ENCODE peak calls at places on chromosomes 5 and 9, in ten cellular contexts. A, S, B, Z, I, R, T, K, Y and P are unnamed samples.

GRCh38 chr5:56852228-56853000 is 37.1 kb downstream of the MAP3K1 start:
- DNase-seq in I (no peak), B (no peak), Y (peak), A (no peak), Z (no peak), R (no peak), S (no peak), K (no peak), T (peak), P (no peak)

GRCh38 chr9:88174324-88174723 is 36.0 kb upstream of the SPATA31C2 start:
- DNase-seq in B (no peak), R (no peak), Y (no peak), S (no peak), I (no peak), T (no peak), A (no peak), Z (no peak), K (no peak), P (no peak)

GRCh38 chr5:127885176-127885575 is 182.0 kb downstream of the CCDC192 start:
- DNase-seq in K (no peak), R (no peak), A (no peak), B (no peak), Z (no peak), Y (no peak), S (peak), T (no peak), I (no peak), P (no peak)

GRCh38 chr5:151451626-151452520 is 4.5 kb downstream of the SLC36A1 start:
- DNase-seq in S (no peak), Y (no peak), I (no peak), B (no peak), Z (no peak), R (no peak), K (no peak), T (peak), A (no peak), P (no peak)

GRCh38 chr5:59019078-59019477 is 436.2 kb downstream of the RAB3C start:
- DNase-seq in S (no peak), I (no peak), A (no peak), B (no peak), R (no peak), Y (no peak), T (no peak), Z (no peak), K (no peak), P (no peak)

GRCh38 chr9:133727277-133727875 is 10.8 kb downstream of the SARDH start:
- DNase-seq in Y (no peak), Z (no peak), S (peak), T (no peak), B (no peak), A (no peak), I (no peak), R (no peak), K (no peak), P (no peak)

GRCh38 chr5:92559743-92560142 is 1021.3 kb downstream of the NR2F1-AS1 start:
- DNase-seq in R (no peak), S (no peak), K (no peak), A (no peak), T (peak), Y (no peak), I (no peak), Z (no peak), B (no peak), P (no peak)

GRCh38 chr5:25119654-25120053 is 474.9 kb upstream of the CDH10 start:
- DNase-seq in R (no peak), K (no peak), I (no peak), Y (peak), A (no peak), B (no peak), Z (no peak), S (peak), T (no peak), P (no peak)

GRCh38 chr9:37499297-37499696 is 13.5 kb downstream of the POLR1E start:
- DNase-seq in S (no peak), B (no peak), Z (no peak), Y (no peak), R (no peak), A (no peak), I (no peak), K (no peak), T (no peak), P (no peak)

GRCh38 chr9:967436-967835 is 9.0 kb upstream of the DMRT3 start:
- DNase-seq in Y (no peak), T (no peak), R (no peak), A (no peak), I (no peak), S (no peak), Z (no peak), B (no peak), K (no peak), P (no peak)